ENCODE peak calls at places on chromosomes 6 and 20, in four cellular contexts. Y is GM12891, V is K562, N is GM12878. B is an unnamed sample.

GRCh38 chr6:28673800-28674671 is 148.4 kb downstream of the GPX5 start:
- DNase-seq in Y (peak), V (no peak), N (peak), B (peak)

GRCh38 chr6:25279748-25280616 is 808 bp downstream of the CARMIL1 start:
- DNase-seq in Y (peak), V (no peak), N (no peak), B (no peak)

GRCh38 chr20:55888655-55889054 is 116.7 kb downstream of the CBLN4 start:
- DNase-seq in Y (no peak), V (no peak), N (no peak), B (no peak)

GRCh38 chr6:166760288-166760687 is 133.2 kb upstream of the RPS6KA2 start:
- DNase-seq in Y (no peak), V (no peak), N (no peak), B (no peak)

GRCh38 chr6:156175971-156176421 is 601.2 kb upstream of the ARID1B start:
- DNase-seq in Y (no peak), V (no peak), N (no peak), B (no peak)

GRCh38 chr20:25580711-25581110 is 4.6 kb downstream of the NINL start:
- DNase-seq in Y (no peak), V (no peak), N (no peak), B (no peak)

GRCh38 chr6:35415065-35415880 is 36.9 kb upstream of the FANCE start:
- DNase-seq in Y (no peak), V (peak), N (no peak), B (peak)

GRCh38 chr6:91376686-91377085 is 789.8 kb upstream of the MAP3K7 start:
- DNase-seq in Y (no peak), V (no peak), N (no peak), B (no peak)

GRCh38 chr6:137086031-137086430 is 41.3 kb upstream of the IL20RA start:
- DNase-seq in Y (no peak), V (no peak), N (no peak), B (no peak)

GRCh38 chr6:147506704-147507114 is 1.8 kb upstream of the SAMD5 start:
- DNase-seq in Y (peak), V (peak), N (no peak), B (peak)

GRCh38 chr6:4113623-4114022 is 21.8 kb downstream of the ECI2 start:
- DNase-seq in Y (no peak), V (no peak), N (no peak), B (no peak)

GRCh38 chr6:27541212-27541931 is 68.5 kb upstream of the ZNF184 start:
- DNase-seq in Y (no peak), V (peak), N (no peak), B (peak)

GRCh38 chr6:28446818-28447511 is 3.7 kb upstream of the ZSCAN23 start:
- DNase-seq in Y (no peak), V (no peak), N (no peak), B (no peak)

GRCh38 chr6:148231572-148231971 is 111.1 kb upstream of the SASH1 start:
- DNase-seq in Y (no peak), V (no peak), N (no peak), B (no peak)

GRCh38 chr20:19045366-19045765 is 167.1 kb upstream of the SLC24A3 start:
- DNase-seq in Y (no peak), V (no peak), N (no peak), B (no peak)

GRCh38 chr6:141552463-141552862 is 580.3 kb upstream of the GJE1 start:
- DNase-seq in Y (no peak), V (no peak), N (peak), B (no peak)

GRCh38 chr6:105087571-105088211 is 92.1 kb downstream of the POPDC3 start:
- DNase-seq in Y (no peak), V (peak), N (peak), B (peak)

GRCh38 chr20:38555395-38555794 is 25.6 kb upstream of the ADIG start:
- DNase-seq in Y (no peak), V (no peak), N (no peak), B (no peak)

GRCh38 chr20:11030351-11030750 is 356.6 kb upstream of the JAG1 start:
- DNase-seq in Y (no peak), V (no peak), N (no peak), B (no peak)

GRCh38 chr6:108581237-108581931 is 20.7 kb downstream of the FOXO3 start:
- DNase-seq in Y (no peak), V (peak), N (no peak), B (peak)

GRCh38 chr20:12198281-12198680 is 280.6 kb downstream of the BTBD3 start:
- DNase-seq in Y (no peak), V (no peak), N (no peak), B (no peak)

GRCh38 chr6:16762547-16763477 is 1.6 kb upstream of the ATXN1 start:
- DNase-seq in Y (peak), V (peak), N (no peak), B (peak)

GRCh38 chr20:17395729-17396128 is 135.4 kb downstream of the BFSP1 start:
- DNase-seq in Y (no peak), V (no peak), N (no peak), B (no peak)

GRCh38 chr6:49849121-49849907 is 17.0 kb downstream of the CRISP1 start:
- DNase-seq in Y (no peak), V (peak), N (no peak), B (no peak)

GRCh38 chr6:157246048-157246630 is 77.2 kb downstream of the TMEM242 start:
- DNase-seq in Y (no peak), V (no peak), N (no peak), B (no peak)
- TF ChIP-seq SPI1 in Y (no peak), V (no peak), N (no peak), B (no peak)

GRCh38 chr6:71887006-71887743 is 825 bp downstream of the RIMS1 start:
- DNase-seq in Y (peak), V (no peak), N (no peak), B (no peak)
- TF ChIP-seq SPI1 in Y (no peak), V (no peak), N (no peak), B (no peak)

GRCh38 chr6:37054580-37054979 is 49.1 kb downstream of the FGD2 start:
- DNase-seq in Y (no peak), V (no peak), N (no peak), B (no peak)
- TF ChIP-seq SPI1 in Y (no peak), V (no peak), N (no peak), B (no peak)

GRCh38 chr6:7883381-7883780 is 27.2 kb downstream of the TXNDC5 start:
- DNase-seq in Y (no peak), V (no peak), N (no peak), B (no peak)
- TF ChIP-seq SPI1 in Y (no peak), V (no peak), N (no peak), B (no peak)

GRCh38 chr6:135583256-135583758 is 85.8 kb upstream of the AHI1 start:
- DNase-seq in Y (no peak), V (no peak), N (no peak), B (no peak)
- TF ChIP-seq SPI1 in Y (no peak), V (no peak), N (no peak), B (no peak)

DNA sequence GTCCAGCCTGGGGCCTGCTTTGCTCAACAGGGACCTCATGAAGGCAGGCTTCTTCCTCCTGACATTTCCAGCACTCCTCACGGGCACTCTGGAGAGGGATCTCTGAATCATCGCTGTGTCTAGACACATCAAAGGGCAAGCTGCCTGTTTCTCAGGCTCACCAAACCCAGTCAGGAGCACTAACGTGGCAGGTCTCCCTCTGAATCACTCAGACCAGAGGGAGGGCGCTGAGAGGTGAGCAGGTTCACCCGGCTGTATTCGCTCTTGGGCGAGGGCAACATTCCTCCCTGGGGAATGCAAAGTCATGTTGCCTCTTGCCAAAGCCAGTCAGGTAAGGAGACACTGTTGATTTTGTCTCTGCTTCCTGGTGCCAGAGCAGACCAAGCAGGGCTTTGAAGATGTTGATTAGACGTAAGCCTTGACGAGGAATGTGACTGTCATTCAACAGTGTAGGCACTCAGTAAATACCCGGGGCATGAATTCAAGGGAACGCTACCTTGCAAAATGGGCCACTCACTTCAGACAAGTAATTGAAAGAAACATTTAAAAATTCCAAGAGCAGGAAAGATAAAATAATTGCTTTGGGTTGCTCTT is 50.1 kb downstream of the CYP24A1 start:
- DNase-seq in Y (no peak), V (no peak), N (no peak), B (no peak)
- TF ChIP-seq SPI1 in Y (no peak), V (no peak), N (no peak), B (no peak)

DNA sequence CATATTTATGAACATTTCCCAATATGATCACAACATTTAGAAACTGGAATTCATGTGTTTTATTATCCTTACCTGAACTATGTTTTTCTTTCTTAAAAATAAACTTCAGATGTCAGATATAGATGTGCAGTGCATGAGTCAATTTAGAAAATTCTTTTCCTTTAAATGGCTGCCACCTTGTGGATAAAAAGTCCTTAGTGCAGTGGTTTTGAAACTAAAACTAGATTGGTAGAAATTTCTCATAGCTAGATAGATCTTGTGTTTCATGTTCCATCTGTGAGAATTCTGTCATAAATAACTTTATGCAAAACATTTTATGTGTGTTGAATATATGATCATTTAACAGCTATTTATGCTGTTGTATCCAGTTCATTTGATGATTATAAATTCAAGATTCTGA is 134.9 kb downstream of the KLHL32 start:
- DNase-seq in Y (peak), V (peak), N (peak), B (no peak)
- TF ChIP-seq SPI1 in Y (no peak), V (no peak), N (no peak), B (no peak)

GRCh38 chr20:21046413-21047070 is 59.6 kb downstream of the LINC00237 start:
- DNase-seq in Y (no peak), V (no peak), N (no peak), B (no peak)

GRCh38 chr20:21050710-21051109 is 55.4 kb downstream of the LINC00237 start:
- DNase-seq in Y (no peak), V (no peak), N (no peak), B (no peak)

GRCh38 chr20:21048841-21049273 is 57.3 kb downstream of the LINC00237 start:
- DNase-seq in Y (peak), V (peak), N (no peak), B (peak)

GRCh38 chr20:21052241-21052640 is 53.9 kb downstream of the LINC00237 start:
- DNase-seq in Y (no peak), V (no peak), N (no peak), B (no peak)

GRCh38 chr20:21047981-21048380 is 58.2 kb downstream of the LINC00237 start:
- DNase-seq in Y (no peak), V (no peak), N (no peak), B (peak)
- TF ChIP-seq SPI1 in Y (no peak), V (no peak), N (no peak), B (no peak)

GRCh38 chr20:51902933-51903332 is 100.6 kb upstream of the SALL4 start:
- DNase-seq in Y (no peak), V (no peak), N (no peak), B (no peak)
- TF ChIP-seq SPI1 in Y (no peak), V (no peak), N (no peak), B (no peak)

B was measured in HL-60.